ENCODE peak calls at places on chromosomes 3 and 15, in nine cellular contexts. G is PC-3, C is HCT116, A is neural progenitor cell, V is SK-N-SH, X is OCI-LY7, I is GM23248, K is MM.1S, B is GM23338. S is an unnamed sample.
A peak's percentile ranks its signal among the peaks of the same experiment; 100 is the strongest.

GRCh38 chr15:63967616-63968015 is 78.7 kb downstream of the DAPK2 start:
- DNase-seq in A (no peak), C (no peak), X (no peak), B (no peak), I (no peak), G (no peak), V (no peak), K (no peak), S (no peak)

GRCh38 chr3:157410945-157411344 is 25.7 kb upstream of the PTX3 start:
- DNase-seq in X (no peak), B (no peak), G (no peak), I (no peak), K (no peak), C (no peak), V (no peak), A (no peak), S (no peak)

GRCh38 chr3:157327837-157328236 is 108.8 kb upstream of the PTX3 start:
- DNase-seq in K (no peak), X (no peak), G (no peak), C (no peak), A (no peak), V (no peak), B (no peak), I (no peak), S (no peak)

GRCh38 chr3:133574260-133574881 is 885 bp downstream of the CDV3 start:
- DNase-seq in I (peak; percentile 89), C (no peak), K (peak; percentile 72), X (peak; percentile 83), G (peak; percentile 26), V (peak; percentile 85), A (peak; percentile 84), B (peak; percentile 74), S (peak; percentile 90)

GRCh38 chr3:27721717-27722564 is at the start of gene EOMES:
- DNase-seq in V (peak; percentile 72), X (peak; percentile 1), I (peak; percentile 56), K (peak; percentile 68), C (peak; percentile 73), G (peak; percentile 60), A (peak; percentile 89), B (peak; percentile 91), S (peak; percentile 44)

GRCh38 chr15:50261979-50262378 is 3.5 kb downstream of the HDC start:
- DNase-seq in I (no peak), A (no peak), X (no peak), V (no peak), C (no peak), B (peak; percentile 48), G (no peak), K (no peak), S (no peak)

GRCh38 chr3:9810357-9810726 is 280 bp downstream of the TTLL3 start:
- DNase-seq in I (peak; percentile 53), X (no peak), A (peak; percentile 62), C (no peak), G (no peak), K (no peak), V (no peak), B (peak; percentile 72), S (no peak)

GRCh38 chr3:12916159-12916558 is 74.8 kb upstream of the RPL32 start:
- DNase-seq in C (no peak), I (no peak), X (no peak), G (no peak), B (no peak), K (no peak), A (no peak), V (no peak), S (no peak)

GRCh38 chr15:80455668-80456442 is 51.7 kb downstream of the ARNT2 start:
- DNase-seq in A (peak; percentile 78), X (peak; percentile 61), C (peak; percentile 44), B (peak; percentile 82), I (peak; percentile 96), V (peak; percentile 75), K (peak; percentile 75), G (peak; percentile 85), S (peak; percentile 83)

GRCh38 chr3:158659454-158660237 is 12.8 kb downstream of the LXN start:
- DNase-seq in I (peak; percentile 91), C (peak; percentile 33), G (peak; percentile 70), B (peak; percentile 68), X (peak; percentile 51), V (peak; percentile 61), K (peak; percentile 75), A (peak; percentile 66), S (peak; percentile 78)

GRCh38 chr3:12948371-12948770 is 107.0 kb upstream of the RPL32 start:
- DNase-seq in G (no peak), K (no peak), X (no peak), I (peak; percentile 85), V (no peak), C (no peak), A (no peak), B (no peak), S (no peak)

GRCh38 chr3:40608091-40608490 is 83.3 kb downstream of the ZNF621 start:
- DNase-seq in I (no peak), G (no peak), X (no peak), A (no peak), K (no peak), V (no peak), C (no peak), B (no peak), S (no peak)

GRCh38 chr15:71443538-71443937 is 328.3 kb downstream of the THSD4 start:
- DNase-seq in V (peak; percentile 42), B (peak; percentile 78), A (peak; percentile 68), K (peak; percentile 60), G (peak; percentile 73), C (no peak), X (peak; percentile 34), I (peak; percentile 66), S (peak; percentile 71)

GRCh38 chr15:74384566-74385441 is 17.4 kb upstream of the CYP11A1 start:
- DNase-seq in K (peak; percentile 89), V (no peak), I (peak; percentile 69), B (no peak), A (no peak), G (peak; percentile 88), X (peak; percentile 56), C (no peak), S (no peak)

GRCh38 chr3:123745184-123745855 is 138.8 kb downstream of the MYLK start:
- DNase-seq in X (peak; percentile 9), B (peak; percentile 57), C (no peak), A (no peak), V (no peak), I (peak; percentile 44), K (no peak), G (peak; percentile 58), S (no peak)

GRCh38 chr15:66730168-66731014 is 28.4 kb downstream of the SMAD6 start:
- DNase-seq in K (no peak), X (no peak), V (no peak), I (peak; percentile 92), G (peak; percentile 49), C (no peak), A (no peak), B (no peak), S (no peak)

GRCh38 chr3:43691120-43692002 is 623 bp downstream of the ABHD5 start:
- DNase-seq in K (peak; percentile 58), A (peak; percentile 80), X (peak; percentile 57), B (peak; percentile 93), G (peak; percentile 86), I (peak; percentile 65), V (peak; percentile 73), C (peak; percentile 68), S (peak; percentile 83)
- TF ChIP-seq EZH2phosphoT487 in K (no peak), A (no peak), X (no peak), B (no peak), G (no peak), I (no peak), V (no peak), C (no peak), S (no peak)

DNA sequence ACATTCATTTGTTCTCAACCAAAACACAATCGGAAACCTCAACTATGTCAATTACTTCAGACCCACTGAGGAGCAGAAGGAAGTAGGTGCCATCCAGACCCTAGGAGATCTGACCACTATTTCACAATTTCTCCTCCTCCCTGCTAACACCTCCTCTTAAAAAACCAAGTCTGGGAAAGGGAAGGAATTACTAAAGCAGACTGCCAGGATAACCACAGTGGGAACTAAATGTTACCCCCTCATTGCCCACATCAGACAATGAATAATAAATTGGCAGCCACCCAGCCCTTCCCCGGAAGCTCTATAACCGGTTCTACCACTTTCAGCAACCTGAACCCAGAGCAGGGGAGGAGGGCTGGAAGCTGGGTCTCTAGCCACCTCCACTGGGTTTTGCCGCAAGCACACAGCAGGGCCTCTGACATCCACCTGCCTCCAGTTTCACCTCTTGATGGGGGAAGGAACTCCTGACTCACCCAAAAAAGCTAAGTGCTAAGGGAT is 17.6 kb downstream of the C15orf62 start:
- DNase-seq in B (peak; percentile 94), G (peak; percentile 98), K (peak; percentile 17), C (peak; percentile 96), V (no peak), I (peak; percentile 81), A (no peak), X (peak; percentile 19), S (peak; percentile 64)
- TF ChIP-seq EZH2phosphoT487 in B (no peak), G (no peak), K (no peak), C (no peak), V (no peak), I (peak; percentile 30), A (no peak), X (no peak), S (no peak)

GRCh38 chr15:24819680-24820079 is 135.1 kb upstream of the SNRPN start:
- DNase-seq in I (no peak), G (no peak), C (no peak), V (no peak), A (no peak), K (no peak), X (no peak), B (peak; percentile 62), S (no peak)

DNA sequence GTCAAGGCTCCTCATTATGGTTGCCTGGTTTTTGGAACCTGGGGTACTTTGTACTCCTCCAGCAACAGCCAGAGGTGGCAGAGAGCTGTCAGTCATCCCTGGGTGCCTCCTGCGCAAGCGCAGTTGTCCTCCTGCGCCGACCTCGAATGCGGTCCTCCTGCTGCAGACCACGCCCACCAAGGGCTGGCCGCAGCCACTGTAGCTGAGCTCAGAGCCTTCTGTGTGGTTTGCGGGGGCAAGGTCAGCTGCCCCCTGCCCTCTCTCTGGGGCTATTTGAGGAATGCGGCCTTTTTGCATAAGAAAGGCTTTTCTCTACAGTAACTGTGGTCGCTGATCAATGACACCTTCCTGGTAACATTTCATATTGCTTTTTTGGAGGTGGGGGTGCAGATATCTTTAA is 131.3 kb upstream of the SNRPN start:
- DNase-seq in A (peak; percentile 95), K (no peak), G (peak; percentile 23), B (peak; percentile 97), C (no peak), I (no peak), X (no peak), V (peak; percentile 55), S (peak; percentile 84)
- TF ChIP-seq EZH2phosphoT487 in A (no peak), K (no peak), G (no peak), B (no peak), C (no peak), I (no peak), X (no peak), V (no peak), S (no peak)

DNA sequence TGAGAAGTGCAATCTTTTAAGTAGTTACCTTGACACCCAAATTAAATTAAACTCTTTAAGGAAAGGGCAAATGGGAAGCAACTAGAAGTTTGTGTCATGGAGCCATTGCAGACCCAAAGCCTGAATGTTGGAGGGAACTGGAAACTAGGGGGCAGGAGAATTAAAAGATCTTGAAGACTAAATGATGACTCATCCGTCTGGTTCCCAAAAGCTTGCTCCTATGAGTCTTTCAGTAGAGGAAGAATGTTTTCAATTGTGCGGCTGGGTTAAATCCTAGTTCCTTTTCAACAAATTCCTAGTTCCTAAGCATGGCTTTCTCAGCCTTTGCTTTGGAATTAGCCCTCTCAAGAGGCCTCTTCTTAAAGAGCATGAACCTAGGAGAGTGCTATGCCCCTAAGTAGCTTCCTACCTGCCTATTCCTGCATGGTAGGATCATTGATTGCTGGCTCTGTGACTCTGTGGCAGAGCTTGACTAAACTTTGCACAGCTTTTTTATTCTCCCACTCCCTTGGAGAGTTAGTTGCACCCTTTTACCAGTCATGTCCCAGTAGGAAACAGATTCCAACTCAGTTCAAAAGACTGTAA is 17.7 kb downstream of the CLEC3B start:
- DNase-seq in X (no peak), C (no peak), B (no peak), I (peak; percentile 93), V (no peak), A (peak; percentile 25), K (no peak), G (peak; percentile 78), S (peak; percentile 50)
- TF ChIP-seq EZH2phosphoT487 in X (no peak), C (no peak), B (no peak), I (no peak), V (no peak), A (no peak), K (no peak), G (no peak), S (no peak)